ENCODE peak calls at places on chromosome 6, in nine cellular contexts. H is uterus; Q is activated CD4-positive, alpha-beta T cell treated with anti-CD3 and anti-CD28 coated beads, Interleukin-2, amount 50 U/mL, for 1 hour; U is pons; L is tibial artery; V is activated naive CD4-positive, alpha-beta T cell; S is non-pigmented ciliary epithelial cell; A is nephron progenitor cell; W is NCI-H510A treated with DMSO at 0.1 percent for 48 hours. R is an unnamed sample.

GRCh38 chr6:112049051-112049799 is 4.7 kb upstream of the CCN6 start:
- DNase-seq in H (no peak), S (no peak), Q (no peak), U (no peak), V (no peak), A (no peak), W (no peak), L (no peak), R (no peak)

GRCh38 chr6:107732461-107732860 is 91.7 kb downstream of the SCML4 start:
- DNase-seq in V (no peak), A (no peak), L (no peak), U (no peak), W (no peak), H (no peak), Q (no peak), S (no peak), R (no peak)

GRCh38 chr6:19013011-19013410 is 625.9 kb downstream of the RNF144B start:
- DNase-seq in Q (no peak), W (no peak), V (no peak), L (no peak), U (no peak), A (no peak), S (no peak), H (no peak), R (no peak)

GRCh38 chr6:137823826-137824501 is 43.1 kb upstream of the TNFAIP3 start:
- DNase-seq in Q (peak; percentile 87), H (no peak), A (peak; percentile 13), U (peak; percentile 57), L (peak; percentile 29), V (peak; percentile 13), S (peak; percentile 47), W (peak; percentile 6), R (peak; percentile 9)

GRCh38 chr6:7033202-7033601 is 74.6 kb upstream of the RREB1 start:
- DNase-seq in W (no peak), L (peak; percentile 26), Q (no peak), V (no peak), A (no peak), U (peak; percentile 37), H (no peak), S (no peak), R (no peak)

GRCh38 chr6:28206527-28207243 is 18.4 kb upstream of the ZSCAN9 start:
- DNase-seq in W (no peak), H (no peak), U (no peak), S (no peak), A (no peak), L (no peak), Q (no peak), V (no peak), R (no peak)

GRCh38 chr6:39263299-39264037 is 34.2 kb upstream of the KCNK5 start:
- DNase-seq in L (no peak), W (peak; percentile 38), S (no peak), U (no peak), Q (no peak), V (no peak), H (no peak), A (no peak), R (no peak)

GRCh38 chr6:88422831-88423230 is 256.7 kb upstream of the CNR1 start:
- DNase-seq in S (no peak), L (no peak), H (no peak), V (no peak), U (no peak), A (no peak), Q (no peak), W (no peak), R (no peak)

GRCh38 chr6:24453921-24454320 is 35.5 kb downstream of the GPLD1 start:
- DNase-seq in A (no peak), U (no peak), V (no peak), S (no peak), W (no peak), L (no peak), Q (no peak), H (no peak), R (no peak)

R was measured in NAMALWA.